ENCODE peak calls at places on chromosomes 13 and 19, in seven cellular contexts. C is IMR-90; Q is uterus; G is left lung; J is aorta; E is upper lobe of left lung; B is CD8-positive, alpha-beta memory T cell. D is an unnamed sample. For H3K27me3, the result is how much of the 10 kb centered on the place peaks cover.

GRCh38 chr13:73040968-73041580 is 17.7 kb upstream of the KLF5 start:
- DNase-seq in C (no peak), Q (no peak), G (no peak), J (no peak), E (no peak), B (no peak), D (no peak)

GRCh38 chr13:110756268-110756667 is 42.8 kb downstream of the ING1 start:
- DNase-seq in C (peak), Q (no peak), G (no peak), J (no peak), E (no peak), B (no peak), D (no peak)

GRCh38 chr13:97749174-97749573 is 204.3 kb upstream of the IPO5 start:
- DNase-seq in C (peak), Q (no peak), G (no peak), J (no peak), E (no peak), B (no peak), D (no peak)

GRCh38 chr13:94764576-94765321 is 52.4 kb upstream of the SOX21 start:
- DNase-seq in C (no peak), Q (no peak), G (no peak), J (no peak), E (no peak), B (no peak), D (no peak)

GRCh38 chr13:59279024-59279423 is 884.7 kb downstream of the DIAPH3 start:
- DNase-seq in C (no peak), Q (no peak), G (no peak), J (no peak), E (no peak), B (no peak), D (no peak)

GRCh38 chr13:113792236-113792770 is 33.3 kb downstream of the TMEM255B start:
- DNase-seq in C (no peak), Q (no peak), G (no peak), J (no peak), E (no peak), B (no peak), D (peak)

GRCh38 chr19:13060233-13060963 is 42.3 kb downstream of the LYL1 start:
- DNase-seq in C (no peak), Q (peak), G (no peak), J (peak), E (peak), B (no peak), D (no peak)

GRCh38 chr13:49020940-49021548 is 45.3 kb downstream of the FNDC3A start:
- DNase-seq in C (no peak), Q (no peak), G (no peak), J (no peak), E (no peak), B (no peak), D (no peak)

GRCh38 chr13:74586839-74587238 is 452.6 kb upstream of the KLF12 start:
- DNase-seq in C (peak), Q (no peak), G (no peak), J (no peak), E (no peak), B (no peak), D (no peak)

GRCh38 chr13:66560189-66560588 is 669.9 kb downstream of the PCDH9 start:
- DNase-seq in C (no peak), Q (no peak), G (no peak), J (no peak), E (no peak), B (no peak), D (no peak)

GRCh38 chr19:35436477-35437141 is 11.4 kb upstream of the FFAR2 start:
- DNase-seq in C (no peak), Q (peak), G (peak), J (peak), E (no peak), B (no peak), D (peak)

GRCh38 chr19:2154587-2155075 is 3.3 kb upstream of the AP3D1 start:
- DNase-seq in C (peak), Q (no peak), G (no peak), J (no peak), E (no peak), B (no peak), D (no peak)

GRCh38 chr13:19182536-19182935 is 912 bp upstream of the TUBA3C start:
- DNase-seq in C (no peak), Q (no peak), G (no peak), J (peak), E (no peak), B (no peak), D (no peak)

GRCh38 chr19:6668696-6669095 is 1.3 kb downstream of the TNFSF14 start:
- DNase-seq in C (no peak), Q (no peak), G (no peak), J (no peak), E (no peak), B (peak), D (no peak)

GRCh38 chr13:85519363-85519762 is 279.9 kb downstream of the SLITRK6 start:
- DNase-seq in C (no peak), Q (no peak), G (no peak), J (no peak), E (no peak), B (no peak), D (no peak)

GRCh38 chr13:99367663-99368448 is 60.7 kb upstream of the GPR183 start:
- DNase-seq in C (no peak), Q (no peak), G (no peak), J (no peak), E (no peak), B (no peak), D (no peak)

GRCh38 chr13:112877496-112877895 is 91.5 kb upstream of the MCF2L start:
- DNase-seq in C (no peak), Q (no peak), G (peak), J (peak), E (no peak), B (no peak), D (peak)

GRCh38 chr19:1908364-1908678 is 3.1 kb downstream of the ADAT3 start:
- DNase-seq in C (no peak), Q (no peak), G (no peak), J (no peak), E (no peak), B (no peak), D (no peak)

GRCh38 chr13:114099191-114099590 is 33.2 kb downstream of the RASA3 start:
- DNase-seq in C (peak), Q (peak), G (peak), J (peak), E (peak), B (no peak), D (peak)

GRCh38 chr19:28489126-28489660 is 723.8 kb downstream of the UQCRFS1 start:
- DNase-seq in C (no peak), Q (no peak), G (no peak), J (no peak), E (peak), B (no peak), D (no peak)

GRCh38 chr13:78499802-78500201 is 103.5 kb downstream of the POU4F1 start:
- DNase-seq in C (no peak), Q (no peak), G (no peak), J (no peak), E (no peak), B (no peak), D (no peak)

GRCh38 chr13:70339738-70340137 is 231.5 kb upstream of the KLHL1 start:
- DNase-seq in C (no peak), Q (no peak), G (no peak), J (no peak), E (no peak), B (no peak), D (peak)

GRCh38 chr13:99436013-99436412 is 65.3 kb upstream of the TM9SF2 start:
- DNase-seq in C (no peak), Q (no peak), G (no peak), J (no peak), E (no peak), B (no peak), D (no peak)

GRCh38 chr13:61410669-61411297 is 4.9 kb downstream of the PCDH20 start:
- DNase-seq in C (peak), Q (no peak), G (no peak), J (no peak), E (no peak), B (no peak), D (no peak)

GRCh38 chr19:38975861-38976271 is 324 bp upstream of the FBXO17 start:
- DNase-seq in C (peak), Q (no peak), G (peak), J (no peak), E (no peak), B (no peak), D (no peak)

GRCh38 chr13:47708386-47708785 is 292.7 kb downstream of the SUCLA2 start:
- DNase-seq in C (peak), Q (no peak), G (no peak), J (no peak), E (no peak), B (no peak), D (no peak)

GRCh38 chr13:77599351-77599750 is 63.8 kb downstream of the SCEL start:
- DNase-seq in C (no peak), Q (no peak), G (no peak), J (no peak), E (no peak), B (no peak), D (no peak)

GRCh38 chr13:41411536-41411935 is 45.8 kb upstream of the RGCC start:
- DNase-seq in C (peak), Q (no peak), G (no peak), J (no peak), E (no peak), B (no peak), D (no peak)

GRCh38 chr19:36009220-36009619 is 607 bp upstream of the SYNE4 start:
- DNase-seq in C (peak), Q (peak), G (peak), J (peak), E (peak), B (peak), D (peak)

GRCh38 chr19:30906871-30907270 is 442.4 kb downstream of the TSHZ3 start:
- DNase-seq in C (no peak), Q (no peak), G (no peak), J (no peak), E (no peak), B (no peak), D (no peak)

GRCh38 chr19:2345794-2346663 is 14.0 kb upstream of the TMPRSS9 start:
- DNase-seq in C (no peak), Q (no peak), G (no peak), J (peak), E (peak), B (no peak), D (peak)

GRCh38 chr13:26923824-26924605 is 163.4 kb upstream of the GPR12 start:
- DNase-seq in C (peak), Q (no peak), G (no peak), J (no peak), E (no peak), B (no peak), D (no peak)

GRCh38 chr13:102983496-102983895 is 82.7 kb downstream of the SLC10A2 start:
- DNase-seq in C (no peak), Q (no peak), G (no peak), J (no peak), E (no peak), B (no peak), D (no peak)

GRCh38 chr19:52070496-52070895 is 21.9 kb upstream of the ZNF432 start:
- DNase-seq in C (peak), Q (no peak), G (no peak), J (no peak), E (no peak), B (no peak), D (no peak)

DNA sequence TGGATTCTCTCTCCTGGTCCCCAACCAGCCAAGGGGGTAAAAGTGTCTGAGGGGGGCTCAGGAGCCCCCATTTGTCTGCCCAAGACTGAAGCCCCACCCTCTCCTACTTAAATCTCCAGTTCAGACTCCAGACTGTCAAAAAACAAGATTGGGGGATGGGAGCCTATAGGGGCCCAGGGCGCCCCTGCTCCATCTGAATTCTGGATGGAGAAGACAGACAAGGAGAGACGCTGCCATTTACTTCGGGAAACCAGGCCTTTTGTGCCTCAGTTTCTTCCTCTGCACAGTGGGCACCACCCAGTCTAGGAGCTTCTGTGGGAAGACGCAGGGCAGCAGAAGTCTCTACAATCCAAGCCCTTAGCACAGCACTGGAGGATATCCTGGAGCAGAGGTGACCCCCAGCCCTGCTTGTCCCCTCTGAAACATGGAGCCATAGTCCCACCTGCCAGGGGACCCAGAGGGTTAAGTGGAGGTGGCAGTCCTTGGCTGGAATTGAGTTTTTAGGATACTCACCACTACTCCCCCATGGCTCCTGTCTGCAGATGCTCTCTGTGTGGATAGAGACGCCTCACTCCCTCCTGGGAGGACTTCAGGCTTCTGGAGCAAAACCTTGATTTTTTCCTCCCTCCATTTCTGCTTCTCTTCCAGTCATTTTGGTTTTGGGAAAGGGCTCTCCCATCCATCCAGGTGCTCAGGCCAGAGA is 1.7 kb upstream of the CRLF1 start:
- DNase-seq in C (no peak), Q (no peak), G (no peak), J (no peak), E (no peak), B (no peak), D (peak)
- H3K27me3 ChIP-seq in C (half or more), Q (half or more), G (half or more), J (under half), E (half or more), B (half or more), D (under half)

DNA sequence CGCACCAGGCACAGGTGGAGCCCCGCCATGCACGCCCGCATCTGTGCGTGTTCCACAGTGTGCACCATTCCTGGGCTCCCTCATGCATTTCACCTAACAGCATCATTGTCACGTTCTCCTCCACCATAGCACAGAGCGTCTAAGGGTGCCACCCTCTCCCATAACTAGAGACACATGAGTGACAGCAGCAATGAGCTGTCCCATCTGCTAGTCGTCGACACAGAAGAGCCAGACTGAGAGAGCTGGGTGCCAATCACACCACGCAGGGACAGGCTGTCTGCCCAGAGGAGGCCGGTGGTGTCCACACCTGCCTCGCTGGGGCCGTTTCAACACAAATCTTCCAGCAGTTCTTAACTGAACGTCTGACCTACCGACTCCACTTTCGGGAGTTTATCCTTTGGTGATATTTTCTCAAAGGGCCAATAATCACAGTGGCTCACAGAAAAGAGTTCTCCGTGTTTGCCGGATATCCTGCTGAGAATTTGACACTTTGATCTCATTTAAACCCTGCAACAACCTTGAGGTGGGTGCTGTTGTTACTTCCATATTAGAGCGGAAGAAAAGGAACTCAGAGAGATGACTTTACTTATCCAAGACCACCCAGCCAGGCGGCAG is 16.1 kb downstream of the CLEC11A start:
- DNase-seq in C (no peak), Q (no peak), G (no peak), J (no peak), E (no peak), B (no peak), D (no peak)
- H3K27me3 ChIP-seq in C (under half), Q (under half), G (half or more), J (under half), E (under half), B (under half), D (under half)

DNA sequence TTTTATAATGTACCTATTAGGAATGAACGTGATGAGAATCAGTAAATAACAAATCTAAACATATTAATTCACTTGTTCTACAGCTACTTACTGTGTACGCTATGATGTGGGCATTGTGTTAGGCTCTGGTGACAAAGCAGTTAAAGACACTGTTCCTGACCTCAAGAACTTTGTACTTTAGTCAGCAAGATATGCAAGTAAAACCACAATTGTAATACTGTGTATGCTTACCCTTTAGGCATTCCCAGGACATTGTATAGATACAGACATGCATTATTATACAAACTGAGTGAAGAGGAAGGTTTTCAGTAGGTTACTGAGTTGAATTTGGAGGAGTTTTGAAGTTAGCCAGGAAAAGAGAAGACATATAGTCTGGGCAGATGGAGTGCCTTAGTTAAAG is 435.8 kb downstream of the HS6ST3 start:
- DNase-seq in C (no peak), Q (no peak), G (no peak), J (no peak), E (no peak), B (no peak), D (no peak)
- H3K27me3 ChIP-seq in C (under half), Q (under half), G (under half), J (under half), E (under half), B (under half), D (under half)

DNA sequence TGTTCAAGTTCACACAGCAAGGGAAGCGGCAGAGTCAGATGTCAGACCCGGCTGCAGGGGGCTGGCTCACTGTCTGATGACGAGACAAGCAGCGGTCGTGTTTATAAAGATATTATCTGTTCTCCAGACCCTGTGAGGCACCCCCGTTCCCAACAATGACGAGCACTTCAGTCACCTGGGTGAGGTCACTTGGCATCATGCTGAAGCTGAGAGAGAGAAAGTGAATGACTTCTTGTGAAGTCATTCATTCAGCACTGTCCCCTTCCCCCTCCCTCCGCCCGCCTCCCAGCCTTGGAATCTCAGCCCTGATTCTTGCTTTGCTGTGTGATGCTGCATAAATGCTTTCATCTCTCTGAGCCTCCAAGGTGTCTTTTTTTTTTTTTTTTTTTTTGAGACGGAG is 4.9 kb upstream of the LYPD3 start:
- DNase-seq in C (peak), Q (no peak), G (no peak), J (no peak), E (no peak), B (no peak), D (no peak)
- H3K27me3 ChIP-seq in C (under half), Q (under half), G (under half), J (under half), E (under half), B (under half), D (under half)

DNA sequence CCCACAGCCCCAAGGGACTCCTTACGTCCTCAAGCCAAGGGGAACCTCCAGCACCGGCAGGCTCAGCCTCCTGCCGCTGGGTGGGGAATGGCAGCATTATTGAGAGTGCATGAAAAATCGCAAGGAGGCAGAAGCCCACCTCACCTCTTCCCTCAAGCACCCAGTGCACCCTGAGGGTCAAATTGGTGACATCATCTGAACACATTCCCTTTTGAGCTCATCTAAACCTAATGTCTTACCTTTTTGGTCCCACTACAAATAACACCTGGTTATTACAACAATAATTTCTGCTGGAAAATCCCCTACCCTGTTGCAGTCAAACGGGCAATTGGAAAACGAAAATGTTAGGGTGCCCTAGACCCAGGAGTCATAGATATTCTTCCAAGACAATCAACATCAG is 12.2 kb upstream of the POP4 start:
- DNase-seq in C (no peak), Q (no peak), G (no peak), J (no peak), E (peak), B (no peak), D (no peak)
- H3K27me3 ChIP-seq in C (under half), Q (under half), G (half or more), J (under half), E (under half), B (under half), D (under half)

GRCh38 chr19:3358392-3358918 is 7.9 kb upstream of the NFIC start:
- DNase-seq in C (no peak), Q (no peak), G (no peak), J (no peak), E (peak), B (peak), D (no peak)
- H3K27me3 ChIP-seq in C (under half), Q (under half), G (under half), J (under half), E (under half), B (under half), D (under half)

GRCh38 chr19:11274533-11275086 is 12.3 kb upstream of the DOCK6 start:
- DNase-seq in C (no peak), Q (no peak), G (no peak), J (no peak), E (no peak), B (no peak), D (no peak)
- H3K27me3 ChIP-seq in C (under half), Q (under half), G (under half), J (under half), E (under half), B (under half), D (under half)